ENCODE peak calls at places on chromosomes 16 and 17, in nine cellular contexts. One of them, this sample, is unnamed.

GRCh38 chr17:14061666-14062560 is 7.4 kb upstream of the COX10 start:
- DNase-seq in pancreas: no peak
- DNase-seq in amygdala: no peak
- DNase-seq in H1: no peak
- DNase-seq in kidney glomerular epithelial cell: no peak
- DNase-seq in activated naive CD4-positive, alpha-beta T cell treated with anti-CD3 and anti-CD28 coated beads, Interleukin-2, amount 50 U/mL, for 16 hours: no peak
- DNase-seq in stimulated activated CD8-positive, alpha-beta memory T cell treated with anti-CD3 and anti-CD28 coated beads, Interleukin-15, amount 100 ng/mL, for 24 hours: no peak
- DNase-seq in mucosa of gallbladder: peak
- DNase-seq in A549: no peak
- DNase-seq in this sample: no peak

GRCh38 chr17:27577124-27577761 is 53.7 kb upstream of the LGALS9 start:
- DNase-seq in pancreas: peak
- DNase-seq in amygdala: peak
- DNase-seq in H1: no peak
- DNase-seq in kidney glomerular epithelial cell: peak
- DNase-seq in activated naive CD4-positive, alpha-beta T cell treated with anti-CD3 and anti-CD28 coated beads, Interleukin-2, amount 50 U/mL, for 16 hours: no peak
- DNase-seq in stimulated activated CD8-positive, alpha-beta memory T cell treated with anti-CD3 and anti-CD28 coated beads, Interleukin-15, amount 100 ng/mL, for 24 hours: no peak
- DNase-seq in mucosa of gallbladder: no peak
- DNase-seq in A549: no peak
- DNase-seq in this sample: no peak

GRCh38 chr17:4998666-4999428 is 1.1 kb downstream of the KIF1C start:
- DNase-seq in pancreas: peak
- DNase-seq in amygdala: no peak
- DNase-seq in H1: no peak
- DNase-seq in kidney glomerular epithelial cell: no peak
- DNase-seq in activated naive CD4-positive, alpha-beta T cell treated with anti-CD3 and anti-CD28 coated beads, Interleukin-2, amount 50 U/mL, for 16 hours: no peak
- DNase-seq in stimulated activated CD8-positive, alpha-beta memory T cell treated with anti-CD3 and anti-CD28 coated beads, Interleukin-15, amount 100 ng/mL, for 24 hours: no peak
- DNase-seq in mucosa of gallbladder: peak
- DNase-seq in A549: peak
- DNase-seq in this sample: peak

GRCh38 chr17:63405741-63406261 is 40.3 kb downstream of the CYB561 start:
- DNase-seq in pancreas: no peak
- DNase-seq in amygdala: peak
- DNase-seq in H1: no peak
- DNase-seq in kidney glomerular epithelial cell: peak
- DNase-seq in activated naive CD4-positive, alpha-beta T cell treated with anti-CD3 and anti-CD28 coated beads, Interleukin-2, amount 50 U/mL, for 16 hours: no peak
- DNase-seq in stimulated activated CD8-positive, alpha-beta memory T cell treated with anti-CD3 and anti-CD28 coated beads, Interleukin-15, amount 100 ng/mL, for 24 hours: no peak
- DNase-seq in mucosa of gallbladder: no peak
- DNase-seq in A549: peak
- DNase-seq in this sample: no peak

GRCh38 chr16:12271006-12271405 is 294.5 kb downstream of the SNX29 start:
- DNase-seq in pancreas: no peak
- DNase-seq in amygdala: no peak
- DNase-seq in H1: peak
- DNase-seq in kidney glomerular epithelial cell: no peak
- DNase-seq in activated naive CD4-positive, alpha-beta T cell treated with anti-CD3 and anti-CD28 coated beads, Interleukin-2, amount 50 U/mL, for 16 hours: no peak
- DNase-seq in stimulated activated CD8-positive, alpha-beta memory T cell treated with anti-CD3 and anti-CD28 coated beads, Interleukin-15, amount 100 ng/mL, for 24 hours: no peak
- DNase-seq in mucosa of gallbladder: peak
- DNase-seq in A549: no peak
- DNase-seq in this sample: no peak

GRCh38 chr17:29592850-29593545 is at the start of gene ANKRD13B:
- DNase-seq in pancreas: no peak
- DNase-seq in amygdala: no peak
- DNase-seq in H1: no peak
- DNase-seq in kidney glomerular epithelial cell: no peak
- DNase-seq in activated naive CD4-positive, alpha-beta T cell treated with anti-CD3 and anti-CD28 coated beads, Interleukin-2, amount 50 U/mL, for 16 hours: peak
- DNase-seq in stimulated activated CD8-positive, alpha-beta memory T cell treated with anti-CD3 and anti-CD28 coated beads, Interleukin-15, amount 100 ng/mL, for 24 hours: no peak
- DNase-seq in mucosa of gallbladder: no peak
- DNase-seq in A549: no peak
- DNase-seq in this sample: peak

GRCh38 chr16:86664518-86665318 is 86.4 kb downstream of the FOXL1 start:
- DNase-seq in pancreas: no peak
- DNase-seq in amygdala: no peak
- DNase-seq in H1: no peak
- DNase-seq in kidney glomerular epithelial cell: peak
- DNase-seq in activated naive CD4-positive, alpha-beta T cell treated with anti-CD3 and anti-CD28 coated beads, Interleukin-2, amount 50 U/mL, for 16 hours: peak
- DNase-seq in stimulated activated CD8-positive, alpha-beta memory T cell treated with anti-CD3 and anti-CD28 coated beads, Interleukin-15, amount 100 ng/mL, for 24 hours: no peak
- DNase-seq in mucosa of gallbladder: peak
- DNase-seq in A549: peak
- DNase-seq in this sample: no peak

GRCh38 chr17:77227461-77228223 is 86.9 kb downstream of the SEC14L1 start:
- DNase-seq in pancreas: no peak
- DNase-seq in amygdala: no peak
- DNase-seq in H1: no peak
- DNase-seq in kidney glomerular epithelial cell: no peak
- DNase-seq in activated naive CD4-positive, alpha-beta T cell treated with anti-CD3 and anti-CD28 coated beads, Interleukin-2, amount 50 U/mL, for 16 hours: no peak
- DNase-seq in stimulated activated CD8-positive, alpha-beta memory T cell treated with anti-CD3 and anti-CD28 coated beads, Interleukin-15, amount 100 ng/mL, for 24 hours: no peak
- DNase-seq in mucosa of gallbladder: no peak
- DNase-seq in A549: no peak
- DNase-seq in this sample: no peak

GRCh38 chr17:66645259-66645658 is 189.7 kb upstream of the CACNG5 start:
- DNase-seq in pancreas: no peak
- DNase-seq in amygdala: no peak
- DNase-seq in H1: no peak
- DNase-seq in kidney glomerular epithelial cell: no peak
- DNase-seq in activated naive CD4-positive, alpha-beta T cell treated with anti-CD3 and anti-CD28 coated beads, Interleukin-2, amount 50 U/mL, for 16 hours: no peak
- DNase-seq in stimulated activated CD8-positive, alpha-beta memory T cell treated with anti-CD3 and anti-CD28 coated beads, Interleukin-15, amount 100 ng/mL, for 24 hours: no peak
- DNase-seq in mucosa of gallbladder: no peak
- DNase-seq in A549: no peak
- DNase-seq in this sample: no peak

GRCh38 chr17:7650509-7651096 is at the start of gene ATP1B2:
- DNase-seq in pancreas: peak
- DNase-seq in amygdala: no peak
- DNase-seq in H1: peak
- DNase-seq in kidney glomerular epithelial cell: no peak
- DNase-seq in activated naive CD4-positive, alpha-beta T cell treated with anti-CD3 and anti-CD28 coated beads, Interleukin-2, amount 50 U/mL, for 16 hours: peak
- DNase-seq in stimulated activated CD8-positive, alpha-beta memory T cell treated with anti-CD3 and anti-CD28 coated beads, Interleukin-15, amount 100 ng/mL, for 24 hours: peak
- DNase-seq in mucosa of gallbladder: peak
- DNase-seq in A549: peak
- DNase-seq in this sample: peak

GRCh38 chr16:10741844-10742243 is 1.8 kb upstream of the NUBP1 start:
- DNase-seq in pancreas: peak
- DNase-seq in amygdala: no peak
- DNase-seq in H1: no peak
- DNase-seq in kidney glomerular epithelial cell: no peak
- DNase-seq in activated naive CD4-positive, alpha-beta T cell treated with anti-CD3 and anti-CD28 coated beads, Interleukin-2, amount 50 U/mL, for 16 hours: no peak
- DNase-seq in stimulated activated CD8-positive, alpha-beta memory T cell treated with anti-CD3 and anti-CD28 coated beads, Interleukin-15, amount 100 ng/mL, for 24 hours: no peak
- DNase-seq in mucosa of gallbladder: no peak
- DNase-seq in A549: no peak
- DNase-seq in this sample: no peak